ENCODE peak calls at places on chromosome 22, in five cellular contexts. R, Z, G, W and N are unnamed samples. For H3K4me1, the result is how much of the 10 kb centered on the place peaks cover.

GRCh38 chr22:32475428-32476010 is 908 bp downstream of the FBXO7 start:
- DNase-seq in R (peak), Z (peak), G (peak), W (peak), N (peak)

GRCh38 chr22:25148149-25148691 is 51.4 kb upstream of the CRYBB3 start:
- DNase-seq in R (no peak), Z (no peak), G (peak), W (no peak), N (peak)

GRCh38 chr22:46719921-46720320 is 18.1 kb downstream of the CERK start:
- DNase-seq in R (no peak), Z (no peak), G (no peak), W (no peak), N (no peak)

GRCh38 chr22:33110562-33111163 is 52.5 kb upstream of the SYN3 start:
- DNase-seq in R (no peak), Z (no peak), G (no peak), W (peak), N (no peak)

GRCh38 chr22:22394589-22394988 is 114.0 kb downstream of the ZNF280B start:
- DNase-seq in R (no peak), Z (no peak), G (no peak), W (no peak), N (no peak)

GRCh38 chr22:46045459-46046298 is 68.7 kb upstream of the WNT7B start:
- DNase-seq in R (peak), Z (peak), G (peak), W (peak), N (no peak)

GRCh38 chr22:26763633-26764295 is 106.4 kb downstream of the MIAT start:
- DNase-seq in R (no peak), Z (no peak), G (peak), W (peak), N (no peak)

GRCh38 chr22:48333323-48333763 is 1494.3 kb downstream of the BRD1 start:
- DNase-seq in R (no peak), Z (no peak), G (no peak), W (no peak), N (no peak)

GRCh38 chr22:30324008-30324730 is 2.6 kb downstream of the TBC1D10A start:
- DNase-seq in R (no peak), Z (no peak), G (no peak), W (peak), N (no peak)

GRCh38 chr22:20213833-20214708 is 54.0 kb downstream of the RTN4R start:
- DNase-seq in R (no peak), Z (no peak), G (no peak), W (no peak), N (no peak)

GRCh38 chr22:29971607-29972006 is 88.6 kb downstream of the MTMR3 start:
- DNase-seq in R (no peak), Z (no peak), G (no peak), W (no peak), N (no peak)

DNA sequence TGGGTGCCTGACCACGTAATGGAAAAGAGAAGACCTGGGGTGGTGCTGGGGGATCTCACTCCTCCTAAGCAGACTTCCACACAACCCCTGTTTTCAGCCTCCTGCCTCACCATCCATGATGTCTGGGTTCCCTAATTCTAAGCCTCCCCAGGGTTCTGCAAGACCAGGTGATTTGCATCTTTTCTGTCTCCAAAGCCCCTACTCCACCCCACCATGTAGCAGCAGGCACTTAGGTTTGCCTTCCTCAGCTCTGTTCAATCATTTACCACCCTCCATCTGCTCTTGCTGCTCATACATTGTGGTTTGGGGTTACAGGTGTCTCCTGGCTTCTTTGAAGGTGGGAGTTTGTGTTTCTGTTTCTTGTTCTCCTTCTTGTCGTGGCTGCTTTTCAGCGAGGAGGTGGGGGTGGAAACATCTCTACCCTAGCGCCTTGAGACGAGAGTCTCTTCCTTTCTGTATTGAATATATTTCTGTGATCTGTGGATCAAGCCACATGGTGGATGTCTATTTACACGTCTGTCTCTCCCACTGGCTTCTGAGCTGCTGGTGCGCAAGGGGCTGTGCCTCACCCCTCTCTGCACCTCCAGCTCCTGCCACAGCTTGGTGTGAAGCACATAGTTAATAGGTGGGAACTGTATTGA is 6.6 kb upstream of the SSTR3 start:
- DNase-seq in R (no peak), Z (no peak), G (no peak), W (no peak), N (no peak)
- H3K4me1 ChIP-seq in R (under half), Z (under half), G (under half), W (under half), N (under half)

GRCh38 chr22:38172489-38173155 is 9.0 kb downstream of the PLA2G6 start:
- DNase-seq in R (peak), Z (peak), G (peak), W (peak), N (peak)
- H3K27ac ChIP-seq in R (peak), Z (peak), G (peak), W (no peak), N (no peak)

DNA sequence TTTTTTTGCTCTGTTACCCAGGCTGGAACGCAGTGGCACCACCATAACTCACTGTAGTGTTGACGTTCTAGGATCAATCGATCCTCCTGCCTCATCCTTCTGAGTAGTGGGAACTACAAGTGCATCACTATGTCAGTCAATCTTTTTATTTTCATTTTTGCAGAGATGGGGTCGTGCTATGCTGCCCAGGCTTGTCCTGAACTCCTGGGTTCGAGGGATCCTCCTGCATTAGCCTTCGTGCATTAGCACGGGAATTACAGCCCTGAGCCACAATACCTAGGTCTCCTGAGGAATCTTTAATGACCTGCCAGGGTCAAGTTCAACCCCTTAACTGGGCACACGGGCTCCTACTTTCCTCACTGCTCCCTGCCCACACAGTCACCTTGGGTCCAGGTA is 4.4 kb downstream of the APOL3 start:
- DNase-seq in R (no peak), Z (no peak), G (no peak), W (peak), N (no peak)
- H3K4me3 ChIP-seq in R (no peak), Z (peak), G (no peak), W (peak), N (peak)

GRCh38 chr22:43142881-43143562 is at the start of gene MCAT:
- DNase-seq in R (peak), Z (peak), G (peak), W (peak), N (peak)
- H3K4me1 ChIP-seq in R (under half), Z (under half), G (under half), W (under half), N (under half)